ENCODE peak calls at places on chromosome 1, in five cellular contexts. One of them, this sample, is unnamed.

GRCh38 chr1:18901952-18902522 is 318 bp downstream of the ALDH4A1 start:
- DNase-seq in NCI-H2029: no peak
- DNase-seq in stimulated activated CD4-positive, alpha-beta T cell treated with anti-CD3 and anti-CD28 coated beads, Interleukin-2, amount 100 ng/mL, for 4 hours: no peak
- DNase-seq in neural crest cell: no peak
- DNase-seq in OCI-LY7: peak
- DNase-seq in this sample: no peak

GRCh38 chr1:26907071-26907922 is 6.5 kb downstream of the NR0B2 start:
- DNase-seq in stimulated activated CD4-positive, alpha-beta T cell treated with anti-CD3 and anti-CD28 coated beads, Interleukin-2, amount 100 ng/mL, for 4 hours: no peak
- DNase-seq in neural crest cell: no peak
- DNase-seq in OCI-LY7: no peak
- DNase-seq in NCI-H2029: no peak
- DNase-seq in this sample: no peak

GRCh38 chr1:115976900-115977480 is 677 bp downstream of the SLC22A15 start:
- DNase-seq in neural crest cell: no peak
- DNase-seq in stimulated activated CD4-positive, alpha-beta T cell treated with anti-CD3 and anti-CD28 coated beads, Interleukin-2, amount 100 ng/mL, for 4 hours: no peak
- DNase-seq in NCI-H2029: no peak
- DNase-seq in OCI-LY7: no peak
- DNase-seq in this sample: no peak

GRCh38 chr1:213136190-213136917 is 85.3 kb downstream of the RPS6KC1 start:
- DNase-seq in stimulated activated CD4-positive, alpha-beta T cell treated with anti-CD3 and anti-CD28 coated beads, Interleukin-2, amount 100 ng/mL, for 4 hours: no peak
- DNase-seq in NCI-H2029: no peak
- DNase-seq in OCI-LY7: no peak
- DNase-seq in neural crest cell: no peak
- DNase-seq in this sample: no peak

GRCh38 chr1:3717715-3718601 is 34.3 kb upstream of the CCDC27 start:
- DNase-seq in stimulated activated CD4-positive, alpha-beta T cell treated with anti-CD3 and anti-CD28 coated beads, Interleukin-2, amount 100 ng/mL, for 4 hours: no peak
- DNase-seq in OCI-LY7: peak
- DNase-seq in neural crest cell: peak
- DNase-seq in NCI-H2029: no peak
- DNase-seq in this sample: no peak

GRCh38 chr1:187605736-187606135 is 777.0 kb downstream of the PLA2G4A start:
- DNase-seq in stimulated activated CD4-positive, alpha-beta T cell treated with anti-CD3 and anti-CD28 coated beads, Interleukin-2, amount 100 ng/mL, for 4 hours: no peak
- DNase-seq in neural crest cell: no peak
- DNase-seq in OCI-LY7: no peak
- DNase-seq in NCI-H2029: no peak
- DNase-seq in this sample: peak

GRCh38 chr1:82466894-82467293 is 666.2 kb downstream of the ADGRL2 start:
- DNase-seq in NCI-H2029: no peak
- DNase-seq in stimulated activated CD4-positive, alpha-beta T cell treated with anti-CD3 and anti-CD28 coated beads, Interleukin-2, amount 100 ng/mL, for 4 hours: no peak
- DNase-seq in OCI-LY7: no peak
- DNase-seq in neural crest cell: no peak
- DNase-seq in this sample: no peak

GRCh38 chr1:61337981-61338848 is 255.9 kb downstream of the NFIA start:
- DNase-seq in neural crest cell: peak
- DNase-seq in stimulated activated CD4-positive, alpha-beta T cell treated with anti-CD3 and anti-CD28 coated beads, Interleukin-2, amount 100 ng/mL, for 4 hours: no peak
- DNase-seq in OCI-LY7: no peak
- DNase-seq in NCI-H2029: peak
- DNase-seq in this sample: peak